ENCODE peak calls at places on chromosome 22, in four cellular contexts. D is HepG2, V is GM12878, U is K562. H is an unnamed sample.

GRCh38 chr22:21837184-21837979 is 30.1 kb downstream of the MAPK1 start:
- DNase-seq in D (peak), V (no peak), U (peak), H (peak)

GRCh38 chr22:30301995-30302809 is 12.9 kb upstream of the CASTOR1 start:
- DNase-seq in D (no peak), V (no peak), U (no peak), H (no peak)

GRCh38 chr22:48574776-48575566 is 1252.7 kb downstream of the BRD1 start:
- DNase-seq in D (peak), V (no peak), U (no peak), H (peak)

GRCh38 chr22:42889290-42889689 is 32.2 kb upstream of the ARFGAP3 start:
- DNase-seq in D (no peak), V (peak), U (no peak), H (no peak)

GRCh38 chr22:50560034-50560433 is 2.7 kb downstream of the SYCE3 start:
- DNase-seq in D (no peak), V (no peak), U (no peak), H (no peak)

GRCh38 chr22:39178206-39179111 is 26.0 kb upstream of the CBX7 start:
- DNase-seq in D (no peak), V (no peak), U (no peak), H (no peak)

GRCh38 chr22:43515902-43516301 is 104.1 kb downstream of the MPPED1 start:
- DNase-seq in D (no peak), V (no peak), U (peak), H (no peak)

GRCh38 chr22:37546436-37547248 is 13.6 kb upstream of the CDC42EP1 start:
- DNase-seq in D (peak), V (no peak), U (no peak), H (no peak)

GRCh38 chr22:27845603-27846100 is 44.1 kb upstream of the MN1 start:
- DNase-seq in D (no peak), V (no peak), U (no peak), H (no peak)

GRCh38 chr22:42074153-42074750 is at the start of gene PHETA2:
- DNase-seq in D (no peak), V (no peak), U (no peak), H (no peak)

GRCh38 chr22:37741312-37741795 is 44.5 kb downstream of the TRIOBP start:
- DNase-seq in D (peak), V (no peak), U (no peak), H (peak)

GRCh38 chr22:38236786-38237185 is 35.0 kb downstream of the MAFF start:
- DNase-seq in D (no peak), V (no peak), U (no peak), H (no peak)

GRCh38 chr22:25970348-25970995 is 198.8 kb upstream of the SEZ6L start:
- DNase-seq in D (no peak), V (no peak), U (no peak), H (no peak)

GRCh38 chr22:44245867-44246266 is 65.1 kb downstream of the PARVG start:
- DNase-seq in D (no peak), V (no peak), U (no peak), H (no peak)

GRCh38 chr22:41532908-41533825 is 11.1 kb downstream of the POLR3H start:
- DNase-seq in D (peak), V (no peak), U (peak), H (peak)

GRCh38 chr22:29342577-29343312 is 27.2 kb upstream of the RASL10A start:
- DNase-seq in D (peak), V (no peak), U (peak), H (no peak)

GRCh38 chr22:27846248-27846760 is 44.7 kb upstream of the MN1 start:
- DNase-seq in D (no peak), V (no peak), U (no peak), H (no peak)

GRCh38 chr22:44409211-44409648 is 88.8 kb downstream of the RTL6 start:
- DNase-seq in D (no peak), V (no peak), U (no peak), H (no peak)

DNA sequence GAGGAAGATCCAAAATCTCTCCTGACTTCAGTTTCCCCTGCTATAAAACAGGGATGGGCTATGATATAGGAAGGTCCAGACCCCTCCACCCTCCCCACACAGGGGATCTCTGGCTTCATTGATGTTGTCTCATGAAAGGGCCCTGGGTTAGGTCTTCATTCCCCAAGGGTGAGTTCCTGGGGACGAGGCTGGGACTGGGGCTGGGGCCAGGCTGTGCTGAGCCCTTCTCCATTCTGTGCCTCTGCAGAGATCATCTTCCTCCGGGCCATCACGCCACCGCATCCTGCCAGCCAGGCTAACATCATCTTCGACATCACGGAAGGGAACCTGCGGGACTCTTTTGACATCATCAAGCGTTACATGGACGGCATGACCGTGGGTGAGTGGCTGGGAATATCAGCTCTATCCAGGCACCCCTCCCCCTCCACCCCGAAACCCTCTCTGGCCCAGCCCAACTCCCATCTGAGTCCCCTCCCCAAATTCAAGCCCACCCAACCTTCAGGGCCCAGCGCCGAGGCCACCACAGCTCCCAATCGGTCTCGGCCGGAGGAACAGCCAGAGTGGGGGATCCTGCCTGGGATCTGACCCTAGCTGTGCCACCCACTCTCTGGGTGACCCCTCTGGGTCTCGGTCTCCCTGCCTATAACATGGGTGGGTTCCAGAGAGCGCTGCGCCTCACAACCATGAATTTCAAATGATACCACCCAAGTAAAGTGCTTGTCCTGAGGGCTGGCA is 74.2 kb downstream of the FBLN1 start:
- DNase-seq in D (no peak), V (no peak), U (no peak), H (no peak)
- TF ChIP-seq CHD4 in D (no peak), V (no peak), U (no peak), H (no peak)

GRCh38 chr22:46688949-46689348 is 49.1 kb downstream of the CERK start:
- DNase-seq in D (no peak), V (no peak), U (no peak), H (no peak)
- TF ChIP-seq CHD4 in D (no peak), V (no peak), U (no peak), H (no peak)

GRCh38 chr22:35467788-35468187 is 67.8 kb downstream of the MCM5 start:
- DNase-seq in D (no peak), V (no peak), U (no peak), H (peak)

GRCh38 chr22:35475545-35475944 is 65.1 kb upstream of the RASD2 start:
- DNase-seq in D (no peak), V (no peak), U (no peak), H (no peak)

GRCh38 chr22:35473971-35474370 is 66.7 kb upstream of the RASD2 start:
- DNase-seq in D (no peak), V (no peak), U (no peak), H (no peak)

GRCh38 chr22:35472488-35472887 is 68.1 kb upstream of the RASD2 start:
- DNase-seq in D (no peak), V (no peak), U (no peak), H (no peak)

DNA sequence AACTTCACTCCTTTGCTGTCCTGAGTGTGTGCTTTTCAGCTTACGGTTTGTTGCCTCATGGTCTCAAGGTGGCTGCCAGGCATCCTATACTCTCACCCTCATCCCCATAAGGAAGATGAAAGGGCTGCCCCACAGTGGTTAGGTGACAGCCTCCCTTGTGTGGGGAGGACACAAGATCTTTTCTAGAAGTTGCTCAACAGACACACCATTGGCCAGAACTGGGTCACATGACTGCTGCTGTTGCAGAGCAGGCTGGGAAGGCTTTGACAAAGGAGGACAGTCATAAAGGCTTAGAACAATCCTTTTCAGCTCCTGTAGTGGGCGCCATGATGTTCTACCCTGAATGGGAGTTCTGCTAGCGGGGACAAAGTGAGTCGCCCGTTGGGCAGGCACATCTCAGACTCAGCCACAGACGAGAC is 69.7 kb upstream of the RASD2 start:
- DNase-seq in D (peak), V (no peak), U (peak), H (peak)
- TF ChIP-seq CHD4 in D (no peak), V (no peak), U (no peak), H (no peak)

GRCh38 chr22:46502776-46503175 is 34.6 kb downstream of the CELSR1 start:
- DNase-seq in D (no peak), V (no peak), U (no peak), H (no peak)

GRCh38 chr22:46501701-46502100 is 35.7 kb downstream of the CELSR1 start:
- DNase-seq in D (no peak), V (no peak), U (no peak), H (peak)

GRCh38 chr22:46500201-46500600 is 37.2 kb downstream of the CELSR1 start:
- DNase-seq in D (no peak), V (no peak), U (no peak), H (no peak)

GRCh38 chr22:46502346-46502745 is 35.1 kb downstream of the CELSR1 start:
- DNase-seq in D (no peak), V (no peak), U (no peak), H (no peak)

DNA sequence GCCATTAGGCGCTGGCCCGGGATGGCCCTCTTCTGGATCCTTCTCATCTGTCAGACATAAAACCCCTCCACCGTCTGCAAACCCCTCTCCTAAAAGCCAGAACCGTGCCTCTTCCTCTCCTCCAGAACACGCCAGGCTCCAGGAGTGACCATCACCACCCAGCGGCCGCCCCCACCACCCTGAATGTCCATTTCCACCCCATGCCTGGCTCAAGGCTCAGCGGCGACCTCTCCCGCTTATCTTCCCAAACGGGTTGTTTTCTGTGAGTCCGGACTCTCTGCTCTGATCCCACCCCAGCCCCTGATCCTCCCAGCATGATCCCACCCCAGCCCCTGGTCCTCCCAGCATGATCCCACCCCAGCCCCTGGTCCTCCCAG is 37.6 kb downstream of the CELSR1 start:
- DNase-seq in D (no peak), V (no peak), U (no peak), H (no peak)
- TF ChIP-seq CHD4 in D (no peak), V (no peak), U (no peak), H (no peak)